ENCODE peak calls at places on chromosomes 7 and 10, in five cellular contexts. One of them, this sample, is unnamed.

GRCh38 chr7:129773871-129774270 is 162.4 kb downstream of the NRF1 start:
- DNase-seq in fibroblast of pulmonary artery: no peak
- DNase-seq in gastrocnemius medialis: no peak
- DNase-seq in heart right ventricle: no peak
- DNase-seq in SK-N-SH: no peak
- DNase-seq in this sample: no peak

GRCh38 chr7:125651823-125652528 is 722.4 kb upstream of the POT1 start:
- DNase-seq in gastrocnemius medialis: no peak
- DNase-seq in fibroblast of pulmonary artery: no peak
- DNase-seq in SK-N-SH: no peak
- DNase-seq in heart right ventricle: no peak
- DNase-seq in this sample: no peak

GRCh38 chr10:60511823-60512222 is 122.1 kb upstream of the ANK3 start:
- DNase-seq in gastrocnemius medialis: no peak
- DNase-seq in SK-N-SH: no peak
- DNase-seq in fibroblast of pulmonary artery: peak
- DNase-seq in heart right ventricle: no peak
- DNase-seq in this sample: no peak

GRCh38 chr10:18230794-18231193 is 90.6 kb downstream of the CACNB2 start:
- DNase-seq in heart right ventricle: no peak
- DNase-seq in gastrocnemius medialis: no peak
- DNase-seq in SK-N-SH: no peak
- DNase-seq in fibroblast of pulmonary artery: no peak
- DNase-seq in this sample: no peak

GRCh38 chr10:36489928-36490279 is 635.5 kb upstream of the ANKRD30A start:
- DNase-seq in heart right ventricle: no peak
- DNase-seq in SK-N-SH: no peak
- DNase-seq in fibroblast of pulmonary artery: peak
- DNase-seq in gastrocnemius medialis: no peak
- DNase-seq in this sample: peak

GRCh38 chr7:87056346-87056745 is 3.1 kb downstream of the ELAPOR2 start:
- DNase-seq in heart right ventricle: no peak
- DNase-seq in fibroblast of pulmonary artery: no peak
- DNase-seq in gastrocnemius medialis: no peak
- DNase-seq in SK-N-SH: no peak
- DNase-seq in this sample: no peak

GRCh38 chr10:79380125-79380917 is 33.1 kb downstream of the PPIF start:
- DNase-seq in gastrocnemius medialis: no peak
- DNase-seq in heart right ventricle: no peak
- DNase-seq in fibroblast of pulmonary artery: peak
- DNase-seq in SK-N-SH: no peak
- DNase-seq in this sample: peak

GRCh38 chr7:151249732-151250072 is 1.2 kb upstream of the SMARCD3 start:
- DNase-seq in fibroblast of pulmonary artery: peak
- DNase-seq in SK-N-SH: peak
- DNase-seq in heart right ventricle: peak
- DNase-seq in gastrocnemius medialis: peak
- DNase-seq in this sample: peak

GRCh38 chr10:72087392-72087968 is 871 bp downstream of the SPOCK2 start:
- DNase-seq in fibroblast of pulmonary artery: no peak
- DNase-seq in heart right ventricle: no peak
- DNase-seq in SK-N-SH: peak
- DNase-seq in gastrocnemius medialis: no peak
- DNase-seq in this sample: no peak

GRCh38 chr10:72086466-72087391 is 1.6 kb downstream of the SPOCK2 start:
- DNase-seq in SK-N-SH: no peak
- DNase-seq in fibroblast of pulmonary artery: no peak
- DNase-seq in gastrocnemius medialis: no peak
- DNase-seq in heart right ventricle: peak
- DNase-seq in this sample: no peak

GRCh38 chr10:72089618-72090017 is 1.3 kb upstream of the SPOCK2 start:
- DNase-seq in heart right ventricle: no peak
- DNase-seq in gastrocnemius medialis: no peak
- DNase-seq in SK-N-SH: no peak
- DNase-seq in fibroblast of pulmonary artery: no peak
- DNase-seq in this sample: no peak

GRCh38 chr10:72088879-72089585 is 681 bp upstream of the SPOCK2 start:
- DNase-seq in SK-N-SH: no peak
- DNase-seq in fibroblast of pulmonary artery: peak
- DNase-seq in heart right ventricle: no peak
- DNase-seq in gastrocnemius medialis: peak
- DNase-seq in this sample: no peak

DNA sequence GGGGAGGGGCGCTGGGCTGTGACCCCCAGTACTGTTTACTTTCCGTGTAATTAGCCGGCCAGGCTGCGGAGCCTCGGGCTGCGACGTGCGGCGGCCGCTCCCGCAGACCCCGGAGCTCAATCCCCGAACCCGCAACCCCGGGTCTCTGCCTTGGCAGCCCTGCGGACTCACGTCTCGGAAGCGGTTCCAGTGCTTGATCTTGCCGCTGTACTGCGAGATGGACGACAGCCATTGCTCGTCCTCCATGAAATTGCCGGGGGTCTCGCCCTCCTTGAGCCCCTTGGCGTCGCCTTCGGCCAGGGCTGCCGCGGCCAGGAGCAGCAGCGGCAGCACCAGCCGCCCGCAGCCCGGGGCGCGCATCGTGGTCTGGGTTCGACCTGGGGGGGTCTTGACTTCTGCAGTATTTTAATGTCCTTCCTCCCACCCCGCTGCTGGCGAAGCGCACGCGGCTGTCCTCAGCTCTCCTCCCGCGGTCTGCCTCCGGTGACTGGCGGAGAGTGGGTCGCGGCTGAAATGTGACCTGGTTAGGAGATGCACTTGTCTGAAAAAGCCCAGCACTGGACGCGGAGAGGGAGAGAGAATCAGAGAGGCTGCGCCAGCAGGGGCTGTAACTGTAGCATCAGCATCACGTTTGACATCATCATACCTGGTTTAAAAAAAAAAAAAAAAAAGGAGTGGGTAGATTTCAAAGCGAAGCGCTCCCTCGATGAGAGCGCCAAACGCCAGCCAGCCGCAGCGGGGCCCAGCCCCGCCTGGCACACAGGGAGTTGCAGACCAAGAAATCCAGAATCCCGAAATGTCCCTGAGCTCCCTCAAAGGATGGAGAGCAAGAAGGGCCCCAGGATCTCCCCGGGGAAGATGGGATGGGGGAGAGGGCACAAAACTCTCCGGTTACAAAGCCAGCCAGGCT is at the start of gene SPOCK2:
- DNase-seq in heart right ventricle: no peak
- DNase-seq in fibroblast of pulmonary artery: no peak
- DNase-seq in SK-N-SH: peak
- DNase-seq in gastrocnemius medialis: no peak
- DNase-seq in this sample: no peak
- H3K4me3 ChIP-seq in heart right ventricle: peak
- H3K4me3 ChIP-seq in fibroblast of pulmonary artery: peak
- H3K4me3 ChIP-seq in SK-N-SH: peak
- H3K4me3 ChIP-seq in gastrocnemius medialis: peak
- H3K4me3 ChIP-seq in this sample: peak

GRCh38 chr7:43392638-43393037 is 190.3 kb upstream of the STK17A start:
- DNase-seq in SK-N-SH: no peak
- DNase-seq in fibroblast of pulmonary artery: no peak
- DNase-seq in heart right ventricle: no peak
- DNase-seq in gastrocnemius medialis: no peak
- DNase-seq in this sample: no peak

GRCh38 chr7:43394441-43395130 is 188.3 kb upstream of the STK17A start:
- DNase-seq in fibroblast of pulmonary artery: no peak
- DNase-seq in gastrocnemius medialis: no peak
- DNase-seq in heart right ventricle: no peak
- DNase-seq in SK-N-SH: no peak
- DNase-seq in this sample: peak

GRCh38 chr7:43390601-43391000 is 192.3 kb upstream of the STK17A start:
- DNase-seq in gastrocnemius medialis: no peak
- DNase-seq in heart right ventricle: no peak
- DNase-seq in SK-N-SH: no peak
- DNase-seq in fibroblast of pulmonary artery: no peak
- DNase-seq in this sample: no peak

GRCh38 chr7:43396193-43396747 is 186.6 kb upstream of the STK17A start:
- DNase-seq in SK-N-SH: no peak
- DNase-seq in gastrocnemius medialis: no peak
- DNase-seq in heart right ventricle: no peak
- DNase-seq in fibroblast of pulmonary artery: no peak
- DNase-seq in this sample: no peak

DNA sequence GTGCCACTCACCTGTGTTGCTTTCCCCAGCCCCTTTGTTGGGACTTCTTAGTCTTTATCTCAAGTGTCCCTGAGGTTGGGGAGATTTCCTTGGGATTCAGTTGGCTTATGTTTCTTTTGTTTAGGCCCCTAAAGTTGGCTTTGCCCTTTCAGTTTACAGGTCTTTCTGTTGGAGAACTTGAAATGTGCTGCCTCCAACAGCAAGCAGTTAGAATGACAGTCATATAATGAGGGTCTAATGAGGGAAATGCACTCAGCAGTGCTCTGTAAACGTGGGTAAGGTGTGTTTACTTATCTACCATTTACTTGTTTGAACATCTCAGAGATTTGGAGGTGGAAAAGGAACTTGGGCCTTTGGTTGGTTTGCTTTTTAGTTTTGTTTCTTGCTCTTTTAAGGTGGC is 191.4 kb upstream of the STK17A start:
- DNase-seq in SK-N-SH: no peak
- DNase-seq in fibroblast of pulmonary artery: no peak
- DNase-seq in heart right ventricle: no peak
- DNase-seq in gastrocnemius medialis: no peak
- DNase-seq in this sample: no peak
- TF ChIP-seq CTCF in SK-N-SH: no peak
- TF ChIP-seq CTCF in fibroblast of pulmonary artery: no peak
- TF ChIP-seq CTCF in heart right ventricle: no peak
- TF ChIP-seq CTCF in gastrocnemius medialis: no peak
- TF ChIP-seq CTCF in this sample: no peak

GRCh38 chr7:3301831-3302618 is 973 bp downstream of the SDK1 start:
- DNase-seq in fibroblast of pulmonary artery: peak
- DNase-seq in gastrocnemius medialis: no peak
- DNase-seq in SK-N-SH: peak
- DNase-seq in heart right ventricle: no peak
- DNase-seq in this sample: peak

GRCh38 chr7:3301472-3301778 is 373 bp downstream of the SDK1 start:
- DNase-seq in fibroblast of pulmonary artery: no peak
- DNase-seq in heart right ventricle: no peak
- DNase-seq in gastrocnemius medialis: no peak
- DNase-seq in SK-N-SH: peak
- DNase-seq in this sample: no peak

GRCh38 chr7:3300221-3300650 is 816 bp upstream of the SDK1 start:
- DNase-seq in fibroblast of pulmonary artery: no peak
- DNase-seq in heart right ventricle: no peak
- DNase-seq in gastrocnemius medialis: no peak
- DNase-seq in SK-N-SH: peak
- DNase-seq in this sample: no peak

GRCh38 chr7:3302681-3303320 is 1.7 kb downstream of the SDK1 start:
- DNase-seq in gastrocnemius medialis: no peak
- DNase-seq in fibroblast of pulmonary artery: no peak
- DNase-seq in heart right ventricle: no peak
- DNase-seq in SK-N-SH: no peak
- DNase-seq in this sample: no peak

DNA sequence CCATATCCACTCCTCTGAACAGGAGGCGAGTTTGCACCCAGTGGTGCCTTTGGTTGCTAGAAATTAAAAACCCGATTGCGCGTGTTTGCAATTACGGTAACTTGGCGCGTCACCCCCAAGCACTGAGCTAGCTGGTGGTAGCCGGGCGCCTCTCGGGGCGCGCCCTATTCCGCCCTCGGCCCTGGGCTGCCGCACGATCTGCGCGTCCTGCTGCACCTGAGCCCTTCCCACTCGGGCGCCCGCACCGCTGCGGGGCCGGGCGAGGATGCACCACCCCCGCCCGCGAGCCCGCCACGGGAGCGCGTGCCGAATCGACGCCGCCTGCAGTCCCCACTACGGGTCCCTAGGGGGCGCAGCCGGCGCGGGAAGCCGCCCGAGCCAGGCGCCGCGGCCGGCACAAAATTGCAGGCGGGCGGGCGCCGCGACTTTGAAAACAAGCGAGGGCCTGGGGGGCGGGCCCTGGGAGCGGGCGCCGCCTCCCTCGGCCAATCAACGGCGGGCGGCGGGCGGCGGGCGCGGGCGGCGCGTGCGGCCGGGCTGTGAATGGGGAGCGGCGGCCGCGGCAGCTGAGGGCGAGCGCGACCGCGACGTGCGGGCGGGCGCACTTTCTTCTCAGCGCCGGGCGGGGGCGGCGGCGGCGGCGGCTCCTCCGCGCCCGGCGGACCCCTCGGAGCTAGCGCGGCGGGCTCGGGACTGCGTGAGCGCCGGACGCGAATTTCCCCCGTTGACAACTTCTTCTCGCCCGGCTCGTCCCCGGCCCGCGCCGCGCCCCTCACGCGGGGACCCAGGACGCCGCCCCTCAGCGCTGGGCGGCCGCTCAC is at the start of gene SDK1:
- DNase-seq in gastrocnemius medialis: peak
- DNase-seq in SK-N-SH: peak
- DNase-seq in heart right ventricle: peak
- DNase-seq in fibroblast of pulmonary artery: peak
- DNase-seq in this sample: peak
- H3K4me3 ChIP-seq in gastrocnemius medialis: peak
- H3K4me3 ChIP-seq in SK-N-SH: peak
- H3K4me3 ChIP-seq in heart right ventricle: peak
- H3K4me3 ChIP-seq in fibroblast of pulmonary artery: peak
- H3K4me3 ChIP-seq in this sample: peak

GRCh38 chr10:92844746-92845145 is 3.6 kb upstream of the EXOC6 start:
- DNase-seq in SK-N-SH: no peak
- DNase-seq in heart right ventricle: no peak
- DNase-seq in fibroblast of pulmonary artery: peak
- DNase-seq in gastrocnemius medialis: no peak
- DNase-seq in this sample: no peak
- TF ChIP-seq CTCF in SK-N-SH: no peak
- TF ChIP-seq CTCF in heart right ventricle: no peak
- TF ChIP-seq CTCF in fibroblast of pulmonary artery: no peak
- TF ChIP-seq CTCF in gastrocnemius medialis: no peak
- TF ChIP-seq CTCF in this sample: no peak

GRCh38 chr7:33645096-33645495 is 260.2 kb upstream of the BMPER start:
- DNase-seq in gastrocnemius medialis: no peak
- DNase-seq in heart right ventricle: no peak
- DNase-seq in SK-N-SH: no peak
- DNase-seq in fibroblast of pulmonary artery: no peak
- DNase-seq in this sample: peak
- H3K4me3 ChIP-seq in gastrocnemius medialis: no peak
- H3K4me3 ChIP-seq in heart right ventricle: no peak
- H3K4me3 ChIP-seq in SK-N-SH: no peak
- H3K4me3 ChIP-seq in fibroblast of pulmonary artery: no peak
- H3K4me3 ChIP-seq in this sample: no peak